ENCODE peak calls at places on chromosome 6, in four cellular contexts. One of them, this sample, is unnamed.

GRCh38 chr6:129623008-129623732 is 86.8 kb downstream of the ARHGAP18 start:
- DNase-seq in RPMI7951: no peak
- DNase-seq in activated gamma-delta T cell: no peak
- DNase-seq in HEK293T: no peak
- DNase-seq in this sample: no peak

GRCh38 chr6:149094934-149095341 is 222.6 kb upstream of the TAB2 start:
- DNase-seq in RPMI7951: peak
- DNase-seq in activated gamma-delta T cell: no peak
- DNase-seq in HEK293T: no peak
- DNase-seq in this sample: no peak

GRCh38 chr6:97440590-97441176 is 157.7 kb upstream of the MMS22L start:
- DNase-seq in RPMI7951: peak
- DNase-seq in activated gamma-delta T cell: no peak
- DNase-seq in HEK293T: peak
- DNase-seq in this sample: peak

GRCh38 chr6:161166677-161167076 is 107.2 kb downstream of the AGPAT4 start:
- DNase-seq in RPMI7951: no peak
- DNase-seq in activated gamma-delta T cell: no peak
- DNase-seq in HEK293T: no peak
- DNase-seq in this sample: no peak

GRCh38 chr6:52642381-52642780 is 28.5 kb upstream of the TMEM14A start:
- DNase-seq in RPMI7951: no peak
- DNase-seq in activated gamma-delta T cell: no peak
- DNase-seq in HEK293T: no peak
- DNase-seq in this sample: no peak

GRCh38 chr6:44056392-44057237 is 70.6 kb downstream of the MRPL14 start:
- DNase-seq in RPMI7951: peak
- DNase-seq in activated gamma-delta T cell: no peak
- DNase-seq in HEK293T: no peak
- DNase-seq in this sample: peak

GRCh38 chr6:157284738-157285421 is 38.4 kb downstream of the TMEM242 start:
- DNase-seq in RPMI7951: no peak
- DNase-seq in activated gamma-delta T cell: no peak
- DNase-seq in HEK293T: no peak
- DNase-seq in this sample: no peak

GRCh38 chr6:34663887-34664269 is 32.7 kb downstream of the ILRUN start:
- DNase-seq in RPMI7951: peak
- DNase-seq in activated gamma-delta T cell: no peak
- DNase-seq in HEK293T: no peak
- DNase-seq in this sample: no peak

GRCh38 chr6:155200012-155200411 is 63.8 kb upstream of the CLDN20 start:
- DNase-seq in RPMI7951: no peak
- DNase-seq in activated gamma-delta T cell: no peak
- DNase-seq in HEK293T: no peak
- DNase-seq in this sample: no peak

GRCh38 chr6:160102956-160103824 is 18.4 kb upstream of the SLC22A1 start:
- DNase-seq in RPMI7951: peak
- DNase-seq in activated gamma-delta T cell: no peak
- DNase-seq in HEK293T: peak
- DNase-seq in this sample: peak

GRCh38 chr6:41723178-41723935 is 12.1 kb downstream of the TFEB start:
- DNase-seq in RPMI7951: peak
- DNase-seq in activated gamma-delta T cell: no peak
- DNase-seq in HEK293T: no peak
- DNase-seq in this sample: peak

GRCh38 chr6:156563710-156564109 is 213.5 kb upstream of the ARID1B start:
- DNase-seq in RPMI7951: no peak
- DNase-seq in activated gamma-delta T cell: no peak
- DNase-seq in HEK293T: no peak
- DNase-seq in this sample: peak

GRCh38 chr6:16160794-16161193 is 31.9 kb downstream of the MYLIP start:
- DNase-seq in RPMI7951: no peak
- DNase-seq in activated gamma-delta T cell: no peak
- DNase-seq in HEK293T: no peak
- DNase-seq in this sample: no peak

GRCh38 chr6:141587482-141588266 is 545.1 kb upstream of the GJE1 start:
- DNase-seq in RPMI7951: peak
- DNase-seq in activated gamma-delta T cell: no peak
- DNase-seq in HEK293T: no peak
- DNase-seq in this sample: peak